ENCODE peak calls at places on chromosome 1, in nine cellular contexts. E is effector CD4-positive, alpha-beta T cell; U is dorsolateral prefrontal cortex; J is HEK293T; B is C1 segment of cervical spinal cord; K is T-helper 17 cell; A is CD8-positive, alpha-beta T cell; H is brain microvascular endothelial cell; R is left cardiac atrium. F is an unnamed sample.

GRCh38 chr1:32743380-32744062 is 41.0 kb upstream of the SYNC start:
- DNase-seq in E (no peak), U (no peak), J (no peak), B (no peak), K (no peak), A (no peak), H (no peak), R (no peak), F (no peak)

GRCh38 chr1:211897011-211897410 is 66.4 kb upstream of the LPGAT1 start:
- DNase-seq in E (no peak), U (no peak), J (no peak), B (no peak), K (no peak), A (no peak), H (peak), R (no peak), F (peak)

GRCh38 chr1:214317300-214317699 is 36.3 kb downstream of the SMYD2 start:
- DNase-seq in E (no peak), U (no peak), J (no peak), B (no peak), K (no peak), A (no peak), H (no peak), R (no peak), F (no peak)

GRCh38 chr1:59926381-59927243 is at the start of gene CYP2J2:
- DNase-seq in E (no peak), U (peak), J (peak), B (peak), K (no peak), A (peak), H (no peak), R (peak), F (no peak)

GRCh38 chr1:16371725-16372124 is 4.7 kb downstream of the SZRD1 start:
- DNase-seq in E (no peak), U (no peak), J (no peak), B (no peak), K (no peak), A (no peak), H (peak), R (no peak), F (peak)

GRCh38 chr1:3636531-3636930 is 11.7 kb downstream of the TPRG1L start:
- DNase-seq in E (no peak), U (no peak), J (no peak), B (no peak), K (no peak), A (no peak), H (no peak), R (no peak), F (no peak)

GRCh38 chr1:86191958-86192357 is 35.4 kb upstream of the COL24A1 start:
- DNase-seq in E (no peak), U (no peak), J (no peak), B (no peak), K (no peak), A (no peak), H (no peak), R (no peak), F (no peak)

GRCh38 chr1:40825430-40825778 is 36.8 kb downstream of the CITED4 start:
- DNase-seq in E (no peak), U (no peak), J (no peak), B (no peak), K (no peak), A (no peak), H (no peak), R (no peak), F (no peak)

GRCh38 chr1:175218132-175218531 is 25.6 kb upstream of the KIAA0040 start:
- DNase-seq in E (no peak), U (no peak), J (no peak), B (no peak), K (no peak), A (no peak), H (no peak), R (no peak), F (no peak)